ENCODE peak calls at places on chromosomes 16 and 17, in seven cellular contexts. K, R, B, Q, O, N and M are unnamed samples.

GRCh38 chr16:89697161-89697615 is 4.3 kb downstream of the SPATA2L start:
- DNase-seq in Q (no peak), B (no peak), R (no peak), N (no peak), K (peak; percentile 63), O (no peak), M (no peak)

GRCh38 chr16:67967956-67968439 is 439 bp downstream of the SLC12A4 start:
- DNase-seq in O (no peak), Q (no peak), N (no peak), K (peak; percentile 89), B (peak; percentile 35), R (peak; percentile 79), M (no peak)

GRCh38 chr16:58753711-58754134 is 19.6 kb upstream of the GOT2 start:
- DNase-seq in N (no peak), B (no peak), Q (no peak), K (no peak), O (no peak), R (no peak), M (no peak)

GRCh38 chr17:31414590-31414918 is 23.1 kb downstream of the RAB11FIP4 start:
- DNase-seq in R (no peak), Q (no peak), O (no peak), K (no peak), B (no peak), N (no peak), M (no peak)

GRCh38 chr17:1498869-1499268 is 6.4 kb upstream of the MYO1C start:
- DNase-seq in K (no peak), N (no peak), R (peak; percentile 65), Q (peak; percentile 77), B (no peak), O (no peak), M (no peak)

GRCh38 chr17:70137451-70138230 is 31.7 kb upstream of the KCNJ2 start:
- DNase-seq in B (peak; percentile 60), R (peak; percentile 93), O (peak; percentile 73), K (no peak), N (no peak), Q (peak; percentile 76), M (no peak)

GRCh38 chr16:29992371-29992967 is 2.9 kb downstream of the HIRIP3 start:
- DNase-seq in N (no peak), O (no peak), Q (no peak), R (no peak), B (no peak), K (no peak), M (no peak)

GRCh38 chr16:56450275-56450889 is 750 bp downstream of the NUDT21 start:
- DNase-seq in N (peak; percentile 71), B (peak; percentile 45), O (no peak), K (peak; percentile 50), R (peak; percentile 60), Q (no peak), M (no peak)

GRCh38 chr17:80773243-80773991 is 218.2 kb upstream of the CHMP6 start:
- DNase-seq in N (no peak), O (no peak), R (peak; percentile 54), Q (no peak), B (peak; percentile 48), K (peak; percentile 78), M (no peak)

GRCh38 chr17:36641877-36642845 is 40.8 kb downstream of the MRM1 start:
- DNase-seq in O (peak; percentile 42), N (peak; percentile 61), Q (no peak), K (peak; percentile 88), B (no peak), R (peak; percentile 22), M (no peak)

GRCh38 chr16:49280861-49281331 is 742 bp downstream of the CBLN1 start:
- DNase-seq in Q (no peak), O (no peak), N (no peak), R (no peak), B (peak; percentile 12), K (peak; percentile 40), M (no peak)

GRCh38 chr16:78727536-78727935 is 628.1 kb downstream of the WWOX start:
- DNase-seq in K (peak; percentile 1), O (no peak), B (peak; percentile 21), N (no peak), Q (no peak), R (no peak), M (no peak)

GRCh38 chr17:58282442-58282841 is 1.7 kb upstream of the MPO start:
- DNase-seq in B (no peak), N (no peak), Q (no peak), O (no peak), K (no peak), R (no peak), M (no peak)

GRCh38 chr16:29876578-29877249 is 13.7 kb upstream of the CDIPT start:
- DNase-seq in Q (no peak), O (no peak), N (no peak), K (peak; percentile 91), R (peak; percentile 42), B (peak; percentile 39), M (no peak)

GRCh38 chr17:77286641-77287431 is 146.1 kb downstream of the SEC14L1 start:
- DNase-seq in K (peak; percentile 42), B (no peak), O (peak; percentile 90), R (peak; percentile 64), N (no peak), Q (peak; percentile 59), M (no peak)

GRCh38 chr17:32483451-32484019 is 3.3 kb upstream of the CDK5R1 start:
- DNase-seq in R (peak; percentile 80), B (peak; percentile 97), N (peak; percentile 84), O (peak; percentile 37), K (peak; percentile 91), Q (peak; percentile 71), M (peak; percentile 60)

GRCh38 chr17:39939588-39940419 is 12.3 kb downstream of the LRRC3C start:
- DNase-seq in R (peak; percentile 93), Q (peak; percentile 87), N (no peak), K (no peak), O (no peak), B (no peak), M (no peak)

GRCh38 chr17:55264273-55264639 is 504 bp upstream of the HLF start:
- DNase-seq in R (no peak), N (peak; percentile 54), K (peak; percentile 26), B (no peak), Q (no peak), O (no peak), M (no peak)

GRCh38 chr16:71367243-71367976 is 8.9 kb downstream of the CALB2 start:
- DNase-seq in R (peak; percentile 70), B (peak; percentile 95), O (peak; percentile 54), K (peak; percentile 89), N (no peak), Q (peak; percentile 24), M (no peak)

GRCh38 chr16:1691956-1692355 is 13.9 kb downstream of the JPT2 start:
- DNase-seq in K (no peak), O (no peak), N (no peak), B (no peak), R (peak; percentile 81), Q (peak; percentile 89), M (no peak)

GRCh38 chr17:8117367-8117979 is 841 bp downstream of the ALOXE3 start:
- DNase-seq in O (no peak), B (peak; percentile 29), R (no peak), N (no peak), Q (no peak), K (peak; percentile 66), M (no peak)

GRCh38 chr17:83176272-83176955 is 97.0 kb downstream of the METRNL start:
- DNase-seq in B (no peak), O (peak; percentile 10), N (no peak), Q (no peak), R (no peak), K (no peak), M (no peak)

GRCh38 chr17:82055023-82055964 is 3.6 kb downstream of the GPS1 start:
- DNase-seq in Q (no peak), O (no peak), N (peak; percentile 78), R (no peak), B (no peak), K (no peak), M (no peak)
- H3K36me3 ChIP-seq in Q (peaks cover 53% of the 10 kb centered on the region), O (peaks cover 10% of the 10 kb centered on the region), N (peaks cover 67% of the 10 kb centered on the region), R (no peaks in the 10 kb centered on the region), B (peaks cover 6% of the 10 kb centered on the region), K (peaks cover 19% of the 10 kb centered on the region), M (peaks cover 9% of the 10 kb centered on the region)

DNA sequence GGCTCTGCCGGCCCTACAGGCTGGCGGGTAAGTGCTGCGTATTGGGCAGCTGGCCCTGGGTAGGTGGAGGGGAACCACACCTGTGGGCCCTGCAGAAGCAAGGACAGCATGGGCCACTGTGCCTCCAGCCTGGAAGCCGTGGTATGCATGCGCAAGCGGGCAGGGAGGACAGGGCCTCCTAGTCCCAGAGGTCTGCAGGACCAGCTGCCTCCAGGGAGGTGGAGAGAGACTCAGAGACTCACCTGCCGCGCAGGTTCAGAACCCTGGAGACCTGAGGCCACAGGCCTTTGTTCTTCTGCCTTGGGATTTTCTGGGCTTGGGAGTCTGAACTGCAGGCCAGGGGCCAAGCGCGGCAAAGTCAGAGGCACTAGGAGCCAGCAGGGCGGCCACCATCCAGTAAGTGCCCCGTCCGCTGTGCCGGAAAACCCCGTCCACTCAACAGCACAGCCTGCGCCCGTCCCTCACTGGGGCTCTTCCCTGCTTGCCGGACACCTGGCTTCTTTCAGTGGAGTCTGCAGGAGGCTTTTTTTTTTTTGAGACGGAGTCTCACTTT is 8.8 kb upstream of the RAB40C start:
- DNase-seq in K (no peak), B (no peak), Q (no peak), R (no peak), N (no peak), O (no peak), M (no peak)
- H3K36me3 ChIP-seq in K (no peaks in the 10 kb centered on the region), B (no peaks in the 10 kb centered on the region), Q (peaks cover under 1% of the 10 kb centered on the region), R (no peaks in the 10 kb centered on the region), N (peaks cover 2% of the 10 kb centered on the region), O (no peaks in the 10 kb centered on the region), M (no peaks in the 10 kb centered on the region)

GRCh38 chr16:87723224-87723619 is 42.6 kb downstream of the KLHDC4 start:
- DNase-seq in R (peak; percentile 79), O (no peak), B (no peak), K (no peak), Q (peak; percentile 92), N (peak; percentile 83), M (no peak)
- H3K36me3 ChIP-seq in R (no peaks in the 10 kb centered on the region), O (no peaks in the 10 kb centered on the region), B (peaks cover 4% of the 10 kb centered on the region), K (peaks cover 1% of the 10 kb centered on the region), Q (peaks cover 7% of the 10 kb centered on the region), N (peaks cover 30% of the 10 kb centered on the region), M (no peaks in the 10 kb centered on the region)

GRCh38 chr17:50363217-50364060 is 9.5 kb downstream of the MRPL27 start:
- DNase-seq in B (peak; percentile 97), O (no peak), N (no peak), K (peak; percentile 98), R (peak; percentile 38), Q (peak; percentile 32), M (no peak)

GRCh38 chr17:50364061-50364458 is 8.9 kb downstream of the MRPL27 start:
- DNase-seq in B (no peak), O (no peak), K (no peak), N (peak; percentile 59), Q (no peak), R (no peak), M (no peak)

GRCh38 chr17:50365649-50366393 is 7.2 kb downstream of the MRPL27 start:
- DNase-seq in B (no peak), K (peak; percentile 31), Q (no peak), O (no peak), R (no peak), N (peak; percentile 66), M (no peak)

GRCh38 chr17:50364715-50365114 is 8.3 kb downstream of the MRPL27 start:
- DNase-seq in B (peak; percentile 89), O (no peak), N (peak; percentile 52), R (peak; percentile 77), Q (no peak), K (peak; percentile 75), M (no peak)

DNA sequence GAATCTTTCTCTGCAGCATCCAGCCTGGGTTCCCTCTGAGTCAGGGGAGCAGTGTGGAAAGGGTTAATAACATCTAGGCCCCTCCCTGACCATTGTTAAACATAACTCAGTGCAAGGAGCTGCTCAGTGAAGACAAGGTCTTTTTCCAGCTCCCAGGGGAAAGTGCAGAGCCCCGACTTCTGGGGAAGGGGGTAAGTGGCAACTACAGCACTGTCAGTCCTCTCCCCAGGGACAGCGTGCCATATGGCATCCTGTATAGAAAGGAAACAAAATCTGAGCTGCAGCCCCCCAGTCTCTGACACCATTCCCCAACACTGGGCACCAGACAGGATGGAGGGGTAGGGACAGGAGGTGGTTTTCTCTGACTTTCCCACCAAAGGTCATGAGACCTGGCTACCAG is 7.8 kb downstream of the MRPL27 start:
- DNase-seq in K (peak; percentile 55), R (no peak), Q (no peak), O (no peak), N (no peak), B (no peak), M (no peak)
- H3K36me3 ChIP-seq in K (peaks cover 26% of the 10 kb centered on the region), R (peaks cover 18% of the 10 kb centered on the region), Q (peaks cover 46% of the 10 kb centered on the region), O (peaks cover 20% of the 10 kb centered on the region), N (peaks cover 48% of the 10 kb centered on the region), B (peaks cover 7% of the 10 kb centered on the region), M (peaks cover 21% of the 10 kb centered on the region)